ENCODE peak calls at places on chromosomes 6 and 20, in nine cellular contexts. I is A549, J is H9, Q is progenitor cell of endocrine pancreas, Y is mammary epithelial cell, G is NB4, S is fibroblast of lung, V is BE2C, C is lower leg skin. X is an unnamed sample.

GRCh38 chr20:18004389-18005031 is 35.7 kb downstream of the MGME1 start:
- DNase-seq in I (no peak), J (no peak), Q (no peak), Y (no peak), G (no peak), S (peak), V (no peak), C (no peak), X (no peak)

GRCh38 chr6:1477432-1478090 is 88.2 kb downstream of the FOXF2 start:
- DNase-seq in I (peak), J (no peak), Q (no peak), Y (peak), G (no peak), S (peak), V (no peak), C (no peak), X (peak)

GRCh38 chr20:63879264-63879663 is 14.2 kb downstream of the TPD52L2 start:
- DNase-seq in I (no peak), J (no peak), Q (no peak), Y (no peak), G (no peak), S (no peak), V (no peak), C (no peak), X (no peak)

GRCh38 chr6:54846243-54846856 is at the start of gene FAM83B:
- DNase-seq in I (no peak), J (peak), Q (peak), Y (peak), G (no peak), S (no peak), V (peak), C (peak), X (no peak)

GRCh38 chr6:22470454-22471368 is 98.7 kb upstream of the HDGFL1 start:
- DNase-seq in I (peak), J (no peak), Q (no peak), Y (peak), G (no peak), S (peak), V (peak), C (peak), X (no peak)

GRCh38 chr20:33133616-33133941 is 34.4 kb upstream of the BPIFA2 start:
- DNase-seq in I (no peak), J (no peak), Q (no peak), Y (no peak), G (no peak), S (no peak), V (no peak), C (no peak), X (no peak)

GRCh38 chr6:95654176-95654575 is 76.8 kb downstream of the MANEA start:
- DNase-seq in I (no peak), J (no peak), Q (no peak), Y (no peak), G (no peak), S (no peak), V (no peak), C (no peak), X (no peak)

GRCh38 chr6:99467509-99468106 is 42.5 kb upstream of the PNISR start:
- DNase-seq in I (peak), J (no peak), Q (no peak), Y (no peak), G (peak), S (peak), V (no peak), C (no peak), X (peak)

GRCh38 chr20:15045246-15045645 is 707.8 kb upstream of the FLRT3 start:
- DNase-seq in I (no peak), J (no peak), Q (no peak), Y (peak), G (no peak), S (peak), V (no peak), C (peak), X (no peak)

GRCh38 chr6:31659649-31660223 is 842 bp downstream of the C6orf47 start:
- DNase-seq in I (no peak), J (no peak), Q (no peak), Y (peak), G (peak), S (peak), V (no peak), C (no peak), X (no peak)

GRCh38 chr6:30685977-30686907 is at the start of gene PPP1R18:
- DNase-seq in I (peak), J (peak), Q (peak), Y (peak), G (peak), S (peak), V (peak), C (peak), X (peak)

GRCh38 chr20:13212750-13213149 is 8.3 kb upstream of the ISM1 start:
- DNase-seq in I (no peak), J (no peak), Q (no peak), Y (peak), G (no peak), S (peak), V (no peak), C (peak), X (no peak)

GRCh38 chr20:53080969-53081871 is 109.1 kb downstream of the TSHZ2 start:
- DNase-seq in I (peak), J (no peak), Q (no peak), Y (peak), G (no peak), S (peak), V (no peak), C (no peak), X (no peak)

GRCh38 chr6:146364816-146365594 is 178.6 kb upstream of the RAB32 start:
- DNase-seq in I (no peak), J (no peak), Q (no peak), Y (no peak), G (no peak), S (no peak), V (no peak), C (no peak), X (no peak)

GRCh38 chr6:145247677-145248419 is 487.5 kb downstream of the EPM2A start:
- DNase-seq in I (peak), J (no peak), Q (no peak), Y (peak), G (peak), S (peak), V (no peak), C (no peak), X (peak)

GRCh38 chr6:133707456-133707855 is 181.5 kb upstream of the TCF21 start:
- DNase-seq in I (no peak), J (no peak), Q (no peak), Y (peak), G (peak), S (peak), V (no peak), C (no peak), X (peak)

GRCh38 chr6:161354956-161355355 is 81.1 kb upstream of the AGPAT4 start:
- DNase-seq in I (no peak), J (no peak), Q (no peak), Y (no peak), G (no peak), S (no peak), V (no peak), C (no peak), X (no peak)

GRCh38 chr6:24431045-24431451 is 28.3 kb downstream of the MRS2 start:
- DNase-seq in I (peak), J (no peak), Q (no peak), Y (peak), G (peak), S (peak), V (peak), C (no peak), X (peak)

GRCh38 chr6:10529231-10529801 is 8.2 kb downstream of the GCNT2 start:
- DNase-seq in I (no peak), J (peak), Q (no peak), Y (no peak), G (peak), S (no peak), V (no peak), C (no peak), X (no peak)

DNA sequence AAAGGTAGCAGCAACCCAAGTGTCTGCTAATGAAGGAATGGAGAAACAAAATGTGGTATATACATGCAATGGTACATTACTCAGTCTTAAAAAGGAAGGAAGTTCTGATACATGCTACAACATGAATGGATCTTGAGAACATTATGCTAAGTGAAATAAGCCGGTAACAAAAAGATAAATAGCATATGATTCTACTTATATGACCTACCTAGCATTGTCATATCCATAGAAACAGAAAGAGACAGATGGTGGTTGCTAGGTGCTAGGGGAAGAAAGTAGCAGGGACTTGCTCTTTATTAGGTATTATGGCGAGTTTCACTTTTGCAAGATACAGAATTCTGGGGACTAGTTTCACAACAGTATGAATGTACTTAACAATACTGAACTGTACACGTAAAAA is 46.6 kb downstream of the UBR2 start:
- DNase-seq in I (no peak), J (no peak), Q (no peak), Y (no peak), G (no peak), S (no peak), V (no peak), C (no peak), X (no peak)
- TF ChIP-seq CTCF in I (no peak), J (no peak), Q (no peak), Y (no peak), G (no peak), S (no peak), V (no peak), C (no peak), X (no peak)

GRCh38 chr6:83044211-83044768 is 21.4 kb downstream of the UBE3D start:
- DNase-seq in I (no peak), J (no peak), Q (no peak), Y (no peak), G (no peak), S (no peak), V (no peak), C (no peak), X (no peak)
- TF ChIP-seq CTCF in I (no peak), J (no peak), Q (no peak), Y (no peak), G (no peak), S (no peak), V (no peak), C (no peak), X (no peak)

GRCh38 chr20:24868959-24869358 is 80.1 kb upstream of the CST7 start:
- DNase-seq in I (no peak), J (no peak), Q (no peak), Y (no peak), G (no peak), S (no peak), V (no peak), C (no peak), X (no peak)
- TF ChIP-seq CTCF in I (no peak), J (no peak), Q (no peak), Y (no peak), G (no peak), S (no peak), V (no peak), C (no peak), X (no peak)

DNA sequence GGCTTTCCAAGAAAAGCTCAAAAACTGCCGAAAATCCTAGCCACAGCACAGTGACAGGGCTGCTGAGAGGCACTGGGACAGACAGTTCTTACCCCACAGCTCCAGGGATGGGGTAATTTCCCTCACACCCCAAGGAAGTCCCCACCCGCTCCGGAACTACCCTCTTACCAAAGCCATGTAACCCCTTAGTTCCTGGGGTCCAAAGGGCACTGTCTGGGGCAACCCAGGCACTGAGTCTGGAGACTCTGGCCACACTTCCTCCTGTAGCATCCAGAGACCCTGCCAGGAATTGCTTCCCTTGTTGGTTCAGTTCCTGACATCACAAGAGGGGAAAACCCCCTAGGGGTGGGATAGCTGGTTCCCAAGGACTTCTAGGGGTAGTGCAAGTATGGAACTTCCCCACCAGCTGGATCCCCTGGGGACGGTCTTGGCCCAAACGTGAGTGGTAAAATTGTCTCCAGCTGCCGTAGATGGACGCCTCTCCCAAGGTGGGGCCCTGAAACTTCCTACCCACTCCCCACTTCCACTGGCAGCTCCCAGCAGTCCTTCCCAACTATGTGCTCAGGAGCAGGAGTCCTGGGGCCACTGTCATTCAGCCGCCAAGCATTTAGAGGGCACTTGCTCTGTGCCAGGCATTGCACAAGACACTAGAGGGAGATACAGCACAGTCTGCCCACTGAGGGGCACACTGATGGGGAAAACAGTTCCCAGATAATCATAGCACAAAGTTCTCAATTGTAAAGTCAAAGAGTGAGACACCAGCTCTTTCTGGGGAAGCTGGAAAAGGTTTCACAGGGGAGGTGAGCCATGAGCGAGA is 17.3 kb upstream of the HCK start:
- DNase-seq in I (peak), J (no peak), Q (no peak), Y (no peak), G (peak), S (no peak), V (no peak), C (no peak), X (peak)
- TF ChIP-seq CTCF in I (peak), J (peak), Q (no peak), Y (peak), G (peak), S (no peak), V (peak), C (no peak), X (peak)

DNA sequence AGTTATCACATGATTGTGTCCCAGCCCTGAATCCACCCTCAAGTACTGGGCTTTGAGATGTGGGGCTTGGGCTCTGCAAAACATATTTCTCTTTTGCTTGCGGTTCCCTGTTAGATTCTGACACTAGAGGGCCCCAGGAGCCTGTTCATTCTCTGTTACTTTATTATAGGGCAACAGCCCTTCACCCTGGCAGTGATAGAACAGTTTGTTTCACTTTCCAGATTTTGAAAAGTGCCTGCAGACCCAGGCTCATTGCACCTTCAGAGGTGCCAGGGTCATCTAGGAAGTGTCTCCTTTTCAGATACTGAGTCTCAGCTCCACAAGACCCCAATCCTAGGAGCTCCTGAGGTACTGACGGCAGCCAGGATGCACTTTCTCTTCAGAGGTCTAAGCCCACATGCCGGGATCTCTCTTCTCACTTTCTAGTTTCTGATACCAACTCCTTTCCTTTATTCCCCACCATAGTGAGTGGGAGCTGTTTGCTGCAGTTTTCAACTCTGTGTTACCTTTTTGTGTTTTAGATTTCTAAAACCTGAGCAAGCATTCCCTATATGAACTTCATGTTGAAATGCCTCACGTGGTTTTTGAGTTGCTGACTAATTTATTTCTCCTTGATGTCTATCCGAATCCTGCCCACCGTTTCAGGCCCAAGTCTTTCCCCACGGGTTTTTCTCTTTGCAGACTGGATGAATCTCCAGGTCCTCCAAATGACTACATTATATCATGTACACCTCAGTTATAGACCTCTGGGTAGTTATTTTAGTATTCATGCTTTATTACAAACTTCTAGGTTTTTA is 10.9 kb downstream of the ABT1 start:
- DNase-seq in I (peak), J (peak), Q (peak), Y (peak), G (peak), S (peak), V (peak), C (no peak), X (peak)
- TF ChIP-seq CTCF in I (peak), J (peak), Q (peak), Y (peak), G (peak), S (peak), V (peak), C (no peak), X (peak)

GRCh38 chr20:36526521-36527011 is 14.8 kb upstream of the MYL9 start:
- DNase-seq in I (no peak), J (no peak), Q (no peak), Y (no peak), G (no peak), S (no peak), V (no peak), C (no peak), X (no peak)
- TF ChIP-seq CTCF in I (no peak), J (no peak), Q (no peak), Y (no peak), G (no peak), S (no peak), V (no peak), C (no peak), X (no peak)

X was measured in HFFc6.